ENCODE peak calls at places on chromosome 15, in four cellular contexts. V is epithelial cell of esophagus, Q is fibroblast of pulmonary artery, C is DND-41. P is an unnamed sample.

GRCh38 chr15:63473999-63474809 is 30.2 kb upstream of the USP3 start:
- DNase-seq in V (peak; percentile 69), Q (peak; percentile 45), C (no peak), P (peak; percentile 82)

GRCh38 chr15:47184003-47184404 is 533.3 kb upstream of the SEMA6D start:
- DNase-seq in V (peak; percentile 42), Q (no peak), C (no peak), P (peak; percentile 17)

GRCh38 chr15:63277044-63277892 is at the start of gene APH1B:
- DNase-seq in V (peak; percentile 46), Q (peak; percentile 62), C (peak; percentile 86), P (peak; percentile 77)

GRCh38 chr15:74817370-74817737 is 4.7 kb downstream of the LMAN1L start:
- DNase-seq in V (peak; percentile 85), Q (peak; percentile 11), C (no peak), P (no peak)

GRCh38 chr15:57218826-57219576 is 157.3 kb upstream of the CGNL1 start:
- DNase-seq in V (peak; percentile 18), Q (peak; percentile 88), C (no peak), P (no peak)

GRCh38 chr15:57028176-57028575 is 109.7 kb downstream of the TCF12 start:
- DNase-seq in V (no peak), Q (no peak), C (no peak), P (no peak)

GRCh38 chr15:73959012-73959581 is 32.8 kb downstream of the LOXL1 start:
- DNase-seq in V (no peak), Q (no peak), C (peak; percentile 70), P (peak; percentile 48)

GRCh38 chr15:99436472-99437314 is 129.1 kb upstream of the MEF2A start:
- DNase-seq in V (no peak), Q (no peak), C (no peak), P (no peak)

GRCh38 chr15:101049856-101050646 is 130.9 kb downstream of the LRRK1 start:
- DNase-seq in V (no peak), Q (no peak), C (no peak), P (no peak)

GRCh38 chr15:52783191-52783829 is 6.8 kb downstream of the ONECUT1 start:
- DNase-seq in V (no peak), Q (peak; percentile 24), C (no peak), P (no peak)

GRCh38 chr15:101063891-101064794 is 145.0 kb downstream of the LRRK1 start:
- DNase-seq in V (peak; percentile 83), Q (peak; percentile 29), C (no peak), P (no peak)

GRCh38 chr15:64500695-64501395 is 40.5 kb downstream of the ZNF609 start:
- DNase-seq in V (no peak), Q (no peak), C (no peak), P (no peak)

GRCh38 chr15:64454282-64454681 is 6.1 kb upstream of the ZNF609 start:
- DNase-seq in V (no peak), Q (no peak), C (no peak), P (no peak)

GRCh38 chr15:34987623-34987981 is 485 bp downstream of the ZNF770 start:
- DNase-seq in V (no peak), Q (no peak), C (peak; percentile 7), P (no peak)

GRCh38 chr15:98735304-98735703 is 87.0 kb downstream of the IGF1R start:
- DNase-seq in V (no peak), Q (no peak), C (no peak), P (no peak)

GRCh38 chr15:40909662-40910625 is 15.7 kb downstream of the VPS18 start:
- DNase-seq in V (no peak), Q (peak; percentile 66), C (no peak), P (no peak)

GRCh38 chr15:77866186-77866585 is 211.3 kb downstream of the TBC1D2B start:
- DNase-seq in V (no peak), Q (no peak), C (no peak), P (no peak)

GRCh38 chr15:58081446-58081845 is 15.9 kb upstream of the ALDH1A2 start:
- DNase-seq in V (peak; percentile 31), Q (no peak), C (no peak), P (no peak)

GRCh38 chr15:80466543-80466942 is 62.4 kb downstream of the ARNT2 start:
- DNase-seq in V (no peak), Q (no peak), C (no peak), P (no peak)

GRCh38 chr15:29452881-29453731 is 183.5 kb upstream of the NSMCE3 start:
- DNase-seq in V (no peak), Q (peak; percentile 1), C (no peak), P (no peak)

GRCh38 chr15:78640840-78641733 is at the start of gene CHRNB4:
- DNase-seq in V (peak; percentile 76), Q (peak; percentile 27), C (no peak), P (peak; percentile 35)

GRCh38 chr15:41774873-41775417 is 661 bp downstream of the MAPKBP1 start:
- DNase-seq in V (peak; percentile 36), Q (no peak), C (no peak), P (peak; percentile 13)

GRCh38 chr15:57626713-57627440 is 35.2 kb downstream of the MYZAP start:
- DNase-seq in V (no peak), Q (no peak), C (no peak), P (no peak)

GRCh38 chr15:64483749-64484148 is 23.4 kb downstream of the ZNF609 start:
- DNase-seq in V (no peak), Q (no peak), C (no peak), P (no peak)

GRCh38 chr15:42059661-42060476 is 34.5 kb downstream of the PLA2G4D start:
- DNase-seq in V (peak; percentile 56), Q (peak; percentile 51), C (peak; percentile 60), P (peak; percentile 84)

GRCh38 chr15:42145546-42146455 is 10.6 kb downstream of the PLA2G4F start:
- DNase-seq in V (no peak), Q (no peak), C (no peak), P (no peak)

GRCh38 chr15:33955945-33956344 is 12.4 kb upstream of the CHRM5 start:
- DNase-seq in V (no peak), Q (no peak), C (no peak), P (no peak)

GRCh38 chr15:33960160-33960559 is 8.1 kb upstream of the CHRM5 start:
- DNase-seq in V (no peak), Q (peak; percentile 26), C (no peak), P (no peak)

DNA sequence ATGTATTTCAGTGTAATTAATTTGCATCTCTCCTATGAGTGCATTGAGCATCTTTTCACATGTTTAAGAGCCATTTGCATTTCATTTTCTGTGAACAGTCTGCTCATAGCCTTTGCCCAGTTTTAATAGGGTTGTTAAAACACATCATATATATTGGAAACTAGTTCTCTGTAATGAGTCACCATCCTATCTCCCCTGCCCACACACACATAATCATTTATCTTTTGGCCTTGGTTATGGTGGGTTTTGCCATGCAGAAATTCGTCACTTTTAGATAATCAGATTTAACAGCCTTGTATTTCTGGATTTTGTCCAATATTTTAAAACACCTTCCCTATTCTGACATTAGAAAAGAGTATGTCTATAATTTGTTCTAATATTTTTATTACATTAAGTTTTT is 11.9 kb upstream of the CHRM5 start:
- DNase-seq in V (no peak), Q (no peak), C (no peak), P (no peak)
- TF ChIP-seq CTCF in V (no peak), Q (no peak), C (no peak), P (no peak)

DNA sequence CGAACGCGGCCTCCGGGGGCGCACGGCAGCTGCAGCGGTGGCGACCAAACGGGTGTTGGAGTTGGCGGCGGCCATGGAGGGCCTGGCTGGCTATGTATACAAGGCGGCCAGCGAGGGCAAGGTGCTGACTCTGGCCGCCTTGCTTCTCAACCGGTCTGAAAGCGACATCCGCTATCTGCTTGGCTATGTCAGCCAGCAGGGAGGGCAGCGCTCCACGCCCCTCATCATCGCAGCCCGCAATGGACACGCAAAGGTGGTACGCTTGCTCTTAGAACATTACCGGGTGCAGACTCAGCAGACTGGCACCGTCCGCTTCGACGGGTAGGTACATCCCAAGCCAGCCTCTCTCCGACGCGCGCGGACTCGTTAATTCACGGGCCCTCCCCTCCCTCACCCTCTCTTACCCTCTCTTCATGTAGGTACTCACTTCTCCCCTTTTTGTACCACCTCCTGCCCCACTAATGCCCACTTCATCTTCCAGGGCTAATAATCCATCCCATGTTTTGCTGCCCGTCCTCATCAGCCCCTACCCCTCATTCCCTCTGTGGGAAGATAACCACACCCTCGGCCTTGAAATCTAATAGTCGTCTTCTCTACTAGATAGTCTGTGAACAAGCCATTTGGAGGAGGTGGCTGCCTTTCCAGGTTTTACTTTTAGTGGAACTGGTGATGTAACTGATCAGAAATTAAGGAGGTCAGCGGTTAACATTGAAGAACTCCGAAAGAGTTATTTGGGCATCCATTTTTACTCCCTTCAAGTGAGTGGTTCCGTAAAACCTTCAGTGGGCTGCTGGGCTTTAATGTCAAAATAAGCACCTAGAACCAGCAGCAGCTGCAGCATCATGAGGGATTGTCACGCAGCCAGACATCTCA is 1.0 kb downstream of the FEM1B start:
- DNase-seq in V (peak; percentile 61), Q (no peak), C (no peak), P (peak; percentile 81)
- TF ChIP-seq CTCF in V (no peak), Q (peak; percentile 30), C (peak; percentile 57), P (peak; percentile 25)

GRCh38 chr15:48647963-48648362 is 2.5 kb upstream of the FBN1 start:
- DNase-seq in V (no peak), Q (peak; percentile 64), C (no peak), P (no peak)
- TF ChIP-seq CTCF in V (no peak), Q (peak; percentile 56), C (no peak), P (no peak)

GRCh38 chr15:33201376-33202189 is 7.1 kb upstream of the FMN1 start:
- DNase-seq in V (peak; percentile 94), Q (no peak), C (no peak), P (peak; percentile 73)
- TF ChIP-seq CTCF in V (peak; percentile 53), Q (peak; percentile 2), C (no peak), P (no peak)

GRCh38 chr15:38202356-38202755 is 50.3 kb upstream of the SPRED1 start:
- DNase-seq in V (no peak), Q (no peak), C (no peak), P (no peak)
- TF ChIP-seq CTCF in V (no peak), Q (no peak), C (no peak), P (no peak)

GRCh38 chr15:86743283-86743903 is 663.7 kb downstream of the AGBL1 start:
- DNase-seq in V (peak; percentile 76), Q (no peak), C (peak; percentile 35), P (peak; percentile 77)
- TF ChIP-seq CTCF in V (peak; percentile 95), Q (no peak), C (peak; percentile 49), P (peak; percentile 72)

GRCh38 chr15:39580117-39580629 is 706 bp upstream of the THBS1 start:
- DNase-seq in V (peak; percentile 91), Q (peak; percentile 97), C (peak; percentile 29), P (peak; percentile 94)

GRCh38 chr15:39580630-39581500 is at the start of gene THBS1:
- DNase-seq in V (peak; percentile 88), Q (peak; percentile 97), C (no peak), P (peak; percentile 73)

GRCh38 chr15:39581501-39582285 is 814 bp downstream of the THBS1 start:
- DNase-seq in V (peak; percentile 69), Q (peak; percentile 71), C (no peak), P (peak; percentile 9)

GRCh38 chr15:39579487-39580116 is 1.3 kb upstream of the THBS1 start:
- DNase-seq in V (peak; percentile 85), Q (peak; percentile 98), C (no peak), P (peak; percentile 14)

GRCh38 chr15:39578851-39579486 is 1.9 kb upstream of the THBS1 start:
- DNase-seq in V (no peak), Q (peak; percentile 65), C (no peak), P (no peak)
- TF ChIP-seq CTCF in V (no peak), Q (peak; percentile 37), C (no peak), P (no peak)

GRCh38 chr15:84108725-84109124 is 126.8 kb upstream of the GOLGA6L4 start:
- DNase-seq in V (peak; percentile 33), Q (peak; percentile 44), C (no peak), P (no peak)
- TF ChIP-seq CTCF in V (peak; percentile 44), Q (peak; percentile 22), C (no peak), P (no peak)